ENCODE peak calls at places on chromosomes 11 and 22, in seven cellular contexts. Q, Z, W, F, Y, X and S are unnamed samples.

GRCh38 chr11:45102361-45102809 is 44.1 kb upstream of the PRDM11 start:
- DNase-seq in Q (no peak), Z (no peak), W (peak; percentile 47), F (no peak), Y (no peak), X (peak; percentile 44), S (peak; percentile 28)

GRCh38 chr11:79019981-79020380 is 420.8 kb downstream of the TENM4 start:
- DNase-seq in Q (no peak), Z (no peak), W (no peak), F (no peak), Y (no peak), X (no peak), S (no peak)

GRCh38 chr11:1131033-1131911 is 26.5 kb upstream of the MUC5AC start:
- DNase-seq in Q (no peak), Z (no peak), W (no peak), F (no peak), Y (no peak), X (no peak), S (no peak)

GRCh38 chr11:119262668-119263351 is 54.1 kb downstream of the MCAM start:
- DNase-seq in Q (no peak), Z (peak; percentile 19), W (peak; percentile 74), F (no peak), Y (peak; percentile 57), X (peak; percentile 63), S (peak; percentile 30)

GRCh38 chr11:128814856-128815705 is 52.0 kb downstream of the KCNJ1 start:
- DNase-seq in Q (no peak), Z (peak; percentile 81), W (peak; percentile 87), F (peak; percentile 90), Y (peak; percentile 93), X (peak; percentile 79), S (peak; percentile 86)

GRCh38 chr22:36334838-36335603 is 52.7 kb downstream of the MYH9 start:
- DNase-seq in Q (no peak), Z (no peak), W (peak; percentile 82), F (no peak), Y (peak; percentile 75), X (peak; percentile 61), S (peak; percentile 69)

GRCh38 chr22:39913321-39913720 is 12.4 kb downstream of the GRAP2 start:
- DNase-seq in Q (no peak), Z (no peak), W (no peak), F (no peak), Y (no peak), X (no peak), S (no peak)

GRCh38 chr11:42112896-42113295 is 653.4 kb upstream of the LRRC4C start:
- DNase-seq in Q (no peak), Z (no peak), W (no peak), F (no peak), Y (no peak), X (no peak), S (no peak)

GRCh38 chr22:23182289-23183106 is 2.2 kb downstream of the BCR start:
- DNase-seq in Q (no peak), Z (no peak), W (peak; percentile 37), F (no peak), Y (peak; percentile 23), X (no peak), S (peak; percentile 30)

GRCh38 chr11:125625594-125626380 is 824 bp downstream of the CHEK1 start:
- DNase-seq in Q (peak; percentile 56), Z (peak; percentile 56), W (peak; percentile 93), F (peak; percentile 43), Y (peak; percentile 91), X (peak; percentile 91), S (peak; percentile 90)

GRCh38 chr11:63843042-63843441 is 4.1 kb downstream of the MARK2 start:
- DNase-seq in Q (no peak), Z (no peak), W (peak; percentile 35), F (no peak), Y (peak; percentile 27), X (no peak), S (no peak)

GRCh38 chr11:63839508-63840355 is 822 bp downstream of the MARK2 start:
- DNase-seq in Q (no peak), Z (no peak), W (peak; percentile 30), F (no peak), Y (peak; percentile 17), X (no peak), S (no peak)

GRCh38 chr11:63838682-63839507 is at the start of gene MARK2:
- DNase-seq in Q (peak; percentile 86), Z (peak; percentile 83), W (peak; percentile 98), F (peak; percentile 74), Y (peak; percentile 99), X (peak; percentile 98), S (peak; percentile 99)

GRCh38 chr11:63840356-63841060 is 1.6 kb downstream of the MARK2 start:
- DNase-seq in Q (no peak), Z (no peak), W (no peak), F (no peak), Y (peak; percentile 25), X (no peak), S (no peak)

DNA sequence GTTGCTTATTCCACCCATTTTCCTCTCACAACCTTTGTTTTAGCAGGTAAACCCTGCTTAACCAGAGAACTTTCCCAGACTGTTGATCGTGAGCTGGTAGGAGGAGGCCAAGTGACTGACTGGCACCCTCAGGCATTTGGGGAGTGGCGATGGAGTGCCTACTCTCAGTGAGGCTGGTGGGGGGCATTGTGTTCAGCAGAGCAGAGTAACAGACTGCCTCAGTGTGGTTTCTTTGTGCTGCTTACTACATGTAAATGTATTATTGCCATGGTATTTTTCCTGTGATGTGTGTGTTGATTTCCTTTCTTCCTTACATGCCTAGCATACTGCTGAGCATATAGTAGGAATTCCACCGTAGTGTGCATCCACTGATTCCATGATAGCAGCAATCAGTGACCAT is 2.6 kb downstream of the MARK2 start:
- DNase-seq in Q (no peak), Z (no peak), W (peak; percentile 29), F (no peak), Y (peak; percentile 37), X (peak; percentile 39), S (no peak)
- H3K4me3 ChIP-seq in Q (peak overlapping the region; percentile 92), Z (peak overlapping the region; percentile 94), W (no peak overlapping the region), F (peak overlapping the region; percentile 92), Y (peak overlapping the region; percentile 90), X (peak overlapping the region; percentile 78), S (peak overlapping the region; percentile 96)

DNA sequence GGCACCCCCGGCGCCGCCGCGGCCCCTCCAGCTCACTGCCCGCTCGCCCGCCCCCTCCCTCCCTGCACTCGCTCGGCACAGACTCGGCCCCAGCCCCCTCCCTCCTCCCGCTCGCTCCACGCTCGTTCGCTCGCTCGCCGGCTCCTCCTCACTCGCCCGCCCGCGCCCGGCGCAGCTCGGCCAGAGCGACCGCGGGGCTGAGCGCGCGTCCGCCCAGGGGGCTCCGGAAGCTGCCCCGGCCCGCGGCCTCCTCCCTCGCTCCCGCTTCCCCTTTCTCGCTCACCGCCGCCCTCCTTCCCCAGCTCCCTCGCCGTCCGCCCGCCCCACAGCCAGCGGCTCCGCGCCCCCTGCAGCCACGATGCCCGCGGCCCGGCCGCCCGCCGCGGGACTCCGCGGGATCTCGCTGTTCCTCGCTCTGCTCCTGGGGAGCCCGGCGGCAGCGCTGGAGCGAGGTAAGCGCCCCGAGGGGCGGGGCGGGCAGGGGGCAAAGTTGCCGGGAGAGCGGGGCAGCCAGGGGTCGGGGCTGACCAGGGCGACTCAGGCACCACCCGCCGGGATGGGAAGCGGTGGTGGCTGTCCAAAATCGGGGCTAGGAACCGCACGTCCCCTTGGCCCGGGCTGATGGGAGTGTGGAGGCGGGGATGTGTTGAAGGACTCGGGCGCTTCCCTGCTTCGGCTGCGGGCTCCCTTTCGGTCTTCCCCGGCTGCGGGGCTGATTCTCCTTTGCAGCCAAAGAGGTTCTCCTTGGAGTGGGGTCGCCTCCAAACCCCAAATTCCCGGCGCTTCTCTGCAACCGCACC is at the start of gene SEZ6L:
- DNase-seq in Q (no peak), Z (no peak), W (no peak), F (no peak), Y (no peak), X (no peak), S (no peak)
- H3K4me3 ChIP-seq in Q (peak within 1 kb of the TSS; percentile 72), Z (peak within 1 kb of the TSS; percentile 22), W (peak within 1 kb of the TSS; percentile 31), F (no peak within 1 kb of the TSS), Y (no peak within 1 kb of the TSS), X (no peak within 1 kb of the TSS), S (no peak within 1 kb of the TSS)

GRCh38 chr22:31492151-31492550 is 2.5 kb upstream of the EIF4ENIF1 start:
- DNase-seq in Q (no peak), Z (no peak), W (no peak), F (no peak), Y (no peak), X (no peak), S (no peak)

GRCh38 chr22:31496735-31497146 is 405 bp downstream of the SFI1 start:
- DNase-seq in Q (no peak), Z (no peak), W (peak; percentile 40), F (no peak), Y (no peak), X (peak; percentile 6), S (no peak)

GRCh38 chr22:31495343-31495742 is 993 bp upstream of the SFI1 start:
- DNase-seq in Q (no peak), Z (no peak), W (no peak), F (no peak), Y (no peak), X (no peak), S (no peak)

GRCh38 chr22:31497148-31497938 is 1.0 kb downstream of the SFI1 start:
- DNase-seq in Q (no peak), Z (no peak), W (no peak), F (no peak), Y (no peak), X (no peak), S (no peak)

GRCh38 chr22:31496007-31496734 is at the start of gene SFI1:
- DNase-seq in Q (peak; percentile 55), Z (peak; percentile 57), W (peak; percentile 89), F (peak; percentile 52), Y (peak; percentile 92), X (peak; percentile 92), S (peak; percentile 90)
- H3K4me3 ChIP-seq in Q (peak within 1 kb of the TSS; percentile 81), Z (peak within 1 kb of the TSS; percentile 89), W (peak within 1 kb of the TSS; percentile 86), F (peak within 1 kb of the TSS; percentile 94), Y (peak within 1 kb of the TSS; percentile 89), X (peak within 1 kb of the TSS; percentile 94), S (peak within 1 kb of the TSS; percentile 97)

DNA sequence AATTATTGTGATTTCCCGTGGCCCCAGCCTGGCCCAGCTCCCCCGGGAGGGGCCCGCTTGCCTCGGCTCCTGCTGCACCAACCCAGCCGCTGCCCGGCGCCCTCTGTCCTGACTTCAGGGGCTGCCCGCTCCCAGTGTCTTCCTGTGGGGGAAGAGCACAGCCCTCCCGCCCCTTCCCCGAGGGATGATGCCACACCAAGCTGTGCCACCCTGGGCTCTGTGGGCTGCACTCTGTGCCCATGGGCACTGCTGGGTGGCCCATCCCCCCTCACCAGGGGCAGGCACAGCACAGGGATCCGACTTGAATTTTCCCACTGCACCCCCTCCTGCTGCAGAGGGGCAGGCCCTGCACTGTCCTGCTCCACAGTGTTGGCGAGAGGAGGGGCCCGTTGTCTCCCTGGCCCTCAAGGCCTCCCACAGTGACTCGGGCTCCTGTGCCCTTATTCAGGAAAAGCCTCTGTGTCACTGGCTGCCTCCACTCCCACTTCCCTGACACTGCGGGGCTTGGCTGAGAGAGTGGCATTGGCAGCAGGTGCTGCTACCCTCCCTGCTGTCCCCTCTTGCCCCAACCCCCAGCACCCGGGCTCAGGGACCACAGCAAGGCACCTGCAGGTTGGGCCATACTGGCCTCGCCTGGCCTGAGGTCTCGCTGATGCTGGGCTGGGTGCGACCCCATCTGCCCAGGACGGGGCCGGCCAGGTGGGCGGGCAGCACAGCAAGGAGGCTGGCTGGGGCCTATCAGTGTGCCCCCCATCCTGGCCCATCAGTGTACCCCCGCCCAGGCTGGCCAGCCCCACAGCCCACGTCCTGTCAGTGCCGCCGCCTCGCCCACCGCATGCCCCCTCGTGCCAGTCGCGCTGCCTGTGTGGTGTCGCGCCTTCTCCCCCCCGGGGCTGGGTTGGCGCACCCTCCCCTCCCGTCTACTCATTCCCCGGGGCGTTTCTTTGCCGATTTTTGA is 3.3 kb upstream of the ANKRD13D start:
- DNase-seq in Q (no peak), Z (no peak), W (no peak), F (no peak), Y (no peak), X (no peak), S (no peak)
- H3K4me3 ChIP-seq in Q (no peak overlapping the region), Z (no peak overlapping the region), W (no peak overlapping the region), F (no peak overlapping the region), Y (no peak overlapping the region), X (no peak overlapping the region), S (no peak overlapping the region)